ENCODE peak calls at places on chromosomes 2 and 18, in nine cellular contexts. P is psoas muscle, W is fibroblast of mammary gland, M is left ventricle myocardium inferior, A is upper lobe of right lung, L is epithelial cell of esophagus, V is GM23338, X is MCF 10A, J is cardiac muscle cell. O is an unnamed sample.
A peak's percentile ranks its signal among the peaks of the same experiment; 100 is the strongest.

GRCh38 chr2:235045336-235045972 is 93.6 kb downstream of the SH3BP4 start:
- DNase-seq in L (no peak), P (no peak), X (no peak), W (no peak), M (no peak), V (no peak), J (no peak), A (peak; percentile 52), O (no peak)

GRCh38 chr2:134341476-134341875 is 87.6 kb downstream of the MGAT5 start:
- DNase-seq in J (no peak), W (no peak), X (no peak), M (no peak), V (no peak), A (no peak), P (no peak), L (peak; percentile 6), O (no peak)

GRCh38 chr18:45085916-45086624 is 405.4 kb downstream of the SETBP1 start:
- DNase-seq in P (no peak), J (no peak), X (peak; percentile 46), W (no peak), A (no peak), V (no peak), M (no peak), L (peak; percentile 7), O (no peak)

GRCh38 chr2:172241219-172241618 is 138.5 kb upstream of the DLX2 start:
- DNase-seq in A (no peak), L (no peak), M (no peak), V (no peak), P (no peak), X (no peak), W (no peak), J (no peak), O (no peak)

GRCh38 chr2:58106896-58107295 is 60.3 kb downstream of the VRK2 start:
- DNase-seq in M (no peak), A (no peak), J (no peak), V (no peak), L (no peak), W (no peak), P (no peak), X (no peak), O (no peak)

GRCh38 chr2:16832910-16833309 is 167.3 kb upstream of the CYRIA start:
- DNase-seq in J (no peak), W (no peak), P (no peak), L (peak; percentile 36), A (no peak), V (no peak), M (no peak), X (no peak), O (no peak)

GRCh38 chr2:211033765-211034164 is 477.4 kb downstream of the CPS1 start:
- DNase-seq in V (peak; percentile 70), P (no peak), L (peak; percentile 30), X (peak; percentile 24), A (no peak), J (peak; percentile 20), W (peak; percentile 17), M (no peak), O (peak; percentile 13)

GRCh38 chr2:23294238-23294637 is 90.7 kb upstream of the KLHL29 start:
- DNase-seq in L (no peak), P (no peak), X (no peak), M (no peak), V (peak; percentile 25), A (no peak), J (no peak), W (no peak), O (peak; percentile 12)

GRCh38 chr18:45106331-45106774 is 425.7 kb downstream of the SETBP1 start:
- DNase-seq in J (no peak), L (no peak), V (no peak), W (peak; percentile 51), M (no peak), X (no peak), P (no peak), A (no peak), O (no peak)

GRCh38 chr18:45682181-45682580 is 41.8 kb upstream of the SLC14A1 start:
- DNase-seq in L (no peak), P (no peak), A (no peak), X (no peak), M (no peak), J (no peak), W (no peak), V (no peak), O (no peak)

GRCh38 chr18:5466256-5466655 is 77.5 kb downstream of the EPB41L3 start:
- DNase-seq in A (no peak), L (no peak), X (no peak), J (no peak), W (no peak), P (no peak), V (no peak), M (no peak), O (no peak)

GRCh38 chr2:168185583-168186274 is 61.7 kb downstream of the STK39 start:
- DNase-seq in A (no peak), L (no peak), W (no peak), V (no peak), P (no peak), M (no peak), J (no peak), X (no peak), O (no peak)

GRCh38 chr18:37282386-37283037 is 283.1 kb downstream of the CELF4 start:
- DNase-seq in L (no peak), P (no peak), A (no peak), M (no peak), W (no peak), X (no peak), V (peak; percentile 65), J (peak; percentile 10), O (no peak)

GRCh38 chr2:165902929-165903328 is 50.6 kb downstream of the TTC21B start:
- DNase-seq in V (no peak), J (no peak), L (no peak), A (no peak), X (peak; percentile 10), W (peak; percentile 36), P (no peak), M (no peak), O (no peak)
- TF ChIP-seq CTCF in V (no peak), J (peak; percentile 7), L (no peak), A (peak; percentile 22), X (no peak), W (peak; percentile 8), P (no peak), M (peak; percentile 15), O (no peak)

GRCh38 chr2:20676353-20677215 is 9.6 kb downstream of the GDF7 start:
- DNase-seq in X (no peak), W (no peak), V (no peak), A (no peak), P (no peak), L (no peak), J (no peak), M (no peak), O (no peak)

GRCh38 chr2:20675701-20676352 is 8.9 kb downstream of the GDF7 start:
- DNase-seq in A (no peak), M (no peak), X (peak; percentile 24), P (no peak), W (no peak), V (peak; percentile 50), L (peak; percentile 61), J (no peak), O (no peak)

GRCh38 chr2:20678751-20679150 is 11.8 kb downstream of the GDF7 start:
- DNase-seq in A (no peak), M (no peak), J (no peak), V (no peak), P (no peak), L (no peak), W (no peak), X (no peak), O (no peak)

GRCh38 chr2:20674974-20675679 is 8.2 kb downstream of the GDF7 start:
- DNase-seq in A (no peak), P (peak; percentile 72), M (no peak), L (peak; percentile 32), W (peak; percentile 85), X (peak; percentile 78), J (no peak), V (no peak), O (peak; percentile 64)

DNA sequence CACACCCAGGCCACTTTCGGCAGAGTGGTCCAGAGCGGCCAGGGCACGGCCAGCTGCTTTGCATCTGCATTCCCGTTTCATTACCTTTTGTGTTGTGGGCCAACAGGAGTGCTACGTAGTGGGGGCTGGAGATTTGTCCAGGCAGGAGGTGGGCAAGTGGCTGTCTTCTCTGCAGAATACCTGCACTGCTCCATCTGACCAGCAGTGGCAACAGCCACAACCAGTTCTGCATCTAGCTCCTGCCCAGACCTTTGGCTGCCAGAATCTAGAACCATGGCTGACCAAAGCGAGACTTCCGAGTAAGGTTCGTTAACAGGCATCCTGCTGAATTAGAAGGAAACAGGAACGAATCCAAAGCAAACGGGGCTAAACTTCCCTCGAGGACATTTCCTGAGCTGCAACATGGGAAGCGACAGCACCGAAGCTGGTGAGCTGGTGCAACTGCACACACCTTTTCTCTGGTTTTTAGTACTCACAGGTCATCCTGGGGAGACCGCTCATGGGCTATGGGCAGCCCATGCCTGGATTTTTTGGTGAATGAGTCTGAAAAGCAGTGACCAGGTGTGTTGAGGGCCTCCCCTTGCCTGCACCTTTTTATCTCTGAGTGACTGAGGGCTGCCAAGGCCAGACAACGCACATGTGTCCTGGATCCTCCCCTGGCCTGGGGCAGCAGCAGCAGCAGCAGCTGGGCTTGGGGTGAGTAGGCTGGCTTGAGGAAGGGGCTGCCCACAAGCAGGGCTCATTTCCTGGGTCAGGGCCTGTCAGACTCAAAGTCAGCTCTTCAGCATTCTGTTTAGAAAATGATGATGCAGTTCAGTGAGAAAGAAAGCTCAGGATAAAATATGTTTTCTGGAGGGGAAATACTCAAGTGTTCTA is 10.6 kb downstream of the GDF7 start:
- DNase-seq in L (no peak), W (no peak), M (no peak), X (no peak), A (no peak), J (no peak), V (peak; percentile 61), P (no peak), O (no peak)
- TF ChIP-seq CTCF in L (peak; percentile 38), W (no peak), M (peak; percentile 6), X (no peak), A (no peak), J (no peak), V (peak; percentile 25), P (no peak), O (peak; percentile 52)

DNA sequence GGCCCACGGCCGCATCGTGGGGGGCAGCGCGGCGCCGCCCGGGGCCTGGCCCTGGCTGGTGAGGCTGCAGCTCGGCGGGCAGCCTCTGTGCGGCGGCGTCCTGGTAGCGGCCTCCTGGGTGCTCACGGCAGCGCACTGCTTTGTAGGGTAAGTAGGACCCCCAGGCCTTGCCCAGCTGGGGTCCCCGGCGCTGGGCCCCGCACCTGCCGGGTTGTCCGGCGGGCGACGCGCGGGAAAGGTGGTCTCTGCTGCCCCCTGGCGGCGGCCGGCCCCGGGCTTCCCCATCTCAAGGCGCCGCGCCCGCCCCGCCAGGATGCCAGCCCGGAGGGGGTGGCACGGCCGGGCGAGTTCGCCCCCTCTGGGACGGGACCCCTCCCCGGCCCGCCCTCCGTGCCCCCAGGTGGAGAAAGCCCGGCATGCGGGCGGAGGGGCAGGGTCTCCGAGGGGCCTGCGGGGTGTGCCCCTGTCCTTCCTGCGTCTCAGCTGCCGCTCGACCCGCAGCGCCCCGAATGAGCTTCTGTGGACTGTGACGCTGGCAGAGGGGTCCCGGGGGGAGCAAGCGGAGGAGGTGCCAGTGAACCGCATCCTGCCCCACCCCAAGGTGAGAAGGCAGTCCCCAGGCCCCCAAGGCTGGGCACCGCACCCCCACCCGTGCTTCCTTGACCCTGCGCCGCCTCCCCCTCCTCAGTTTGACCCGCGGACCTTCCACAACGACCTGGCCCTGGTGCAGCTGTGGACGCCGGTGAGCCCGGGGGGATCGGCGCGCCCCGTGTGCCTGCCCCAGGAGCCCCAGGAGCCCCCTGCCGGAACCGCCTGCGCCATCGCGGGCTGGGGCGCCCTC is 2.0 kb downstream of the PRSS56 start:
- DNase-seq in P (peak; percentile 70), M (peak; percentile 44), L (peak; percentile 38), V (peak; percentile 66), W (peak; percentile 7), A (peak; percentile 79), J (peak; percentile 68), X (peak; percentile 38), O (peak; percentile 73)
- TF ChIP-seq CTCF in P (peak; percentile 95), M (peak; percentile 90), L (peak; percentile 21), V (peak; percentile 80), W (peak; percentile 26), A (peak; percentile 92), J (peak; percentile 65), X (peak; percentile 90), O (peak; percentile 48)

GRCh38 chr2:208570851-208571763 is 164.5 kb downstream of the PTH2R start:
- DNase-seq in X (no peak), M (no peak), W (no peak), V (peak; percentile 45), L (no peak), A (no peak), P (no peak), J (no peak), O (no peak)
- TF ChIP-seq CTCF in X (no peak), M (no peak), W (no peak), V (peak; percentile 44), L (no peak), A (no peak), P (no peak), J (no peak), O (peak; percentile 44)

O was measured in BE2C.